ENCODE peak calls at places on chromosome 11, in ten cellular contexts. X is substantia nigra, K is A549, U is Panc1, S is colonic mucosa, M is left ventricle myocardium inferior, A is GM23248, R is heart right ventricle, G is PC-3, I is IMR-90. P is an unnamed sample.

GRCh38 chr11:68749061-68749491 is 2.2 kb downstream of the TESMIN start:
- DNase-seq in M (no peak), G (no peak), U (no peak), X (no peak), S (no peak), I (peak; percentile 4), R (no peak), K (no peak), A (no peak), P (no peak)

GRCh38 chr11:28767574-28767973 is 659.4 kb downstream of the METTL15 start:
- DNase-seq in K (peak; percentile 40), I (peak; percentile 59), U (no peak), S (no peak), G (peak; percentile 41), X (no peak), A (peak; percentile 32), R (no peak), M (no peak), P (no peak)

GRCh38 chr11:107011977-107012376 is 6.3 kb downstream of the GUCY1A2 start:
- DNase-seq in K (no peak), M (no peak), I (no peak), R (no peak), G (peak; percentile 67), X (no peak), U (no peak), A (peak; percentile 56), S (no peak), P (no peak)

GRCh38 chr11:69442012-69442806 is 39.3 kb upstream of the LINC01488 start:
- DNase-seq in K (no peak), G (peak; percentile 94), R (no peak), U (no peak), S (no peak), M (no peak), X (no peak), A (peak; percentile 68), I (no peak), P (no peak)

GRCh38 chr11:57407521-57407920 is 17.1 kb upstream of the PRG2 start:
- DNase-seq in X (no peak), R (no peak), S (no peak), M (no peak), U (no peak), A (no peak), I (no peak), G (no peak), K (no peak), P (no peak)

GRCh38 chr11:124174001-124174400 is 9.1 kb upstream of the OR10D3 start:
- DNase-seq in U (no peak), S (no peak), K (peak; percentile 58), M (no peak), A (peak; percentile 77), I (peak; percentile 64), X (no peak), G (peak; percentile 78), R (no peak), P (peak; percentile 8)

GRCh38 chr11:106925245-106925644 is 93.0 kb downstream of the GUCY1A2 start:
- DNase-seq in A (peak; percentile 73), X (no peak), U (no peak), R (no peak), M (no peak), K (no peak), G (no peak), S (no peak), I (no peak), P (no peak)

GRCh38 chr11:62419560-62420342 is 918 bp downstream of the SCGB1A1 start:
- DNase-seq in M (no peak), I (peak; percentile 15), X (no peak), R (no peak), G (no peak), A (no peak), U (no peak), K (no peak), S (no peak), P (no peak)

GRCh38 chr11:123194308-123195181 is 503 bp downstream of the CLMP start:
- DNase-seq in A (peak; percentile 70), R (no peak), U (no peak), X (no peak), I (peak; percentile 48), K (no peak), M (no peak), S (no peak), G (peak; percentile 70), P (no peak)

GRCh38 chr11:132576706-132577105 is 955.6 kb downstream of the OPCML start:
- DNase-seq in S (no peak), A (peak; percentile 94), X (no peak), R (no peak), G (no peak), I (peak; percentile 97), M (no peak), K (peak; percentile 11), U (no peak), P (no peak)

GRCh38 chr11:28384418-28384817 is 276.2 kb downstream of the METTL15 start:
- DNase-seq in G (peak; percentile 67), S (no peak), X (no peak), M (no peak), A (peak; percentile 94), R (no peak), U (no peak), I (peak; percentile 99), K (peak; percentile 5), P (peak; percentile 70)

GRCh38 chr11:122081073-122081472 is 34.9 kb downstream of the BLID start:
- DNase-seq in A (peak; percentile 60), R (no peak), S (no peak), U (no peak), G (no peak), K (no peak), M (no peak), I (peak; percentile 15), X (no peak), P (no peak)

GRCh38 chr11:72007089-72007476 is 8.4 kb downstream of the IL18BP start:
- DNase-seq in U (no peak), K (no peak), G (no peak), A (no peak), X (no peak), S (no peak), I (no peak), R (no peak), M (no peak), P (no peak)

GRCh38 chr11:72010529-72011233 is 12.0 kb downstream of the IL18BP start:
- DNase-seq in S (no peak), R (no peak), M (no peak), G (no peak), X (no peak), A (no peak), U (no peak), K (no peak), I (no peak), P (no peak)

GRCh38 chr11:72009156-72009555 is 10.4 kb downstream of the IL18BP start:
- DNase-seq in X (no peak), M (no peak), A (no peak), G (no peak), R (no peak), K (no peak), I (no peak), U (no peak), S (no peak), P (no peak)

GRCh38 chr11:72007587-72007986 is 8.9 kb downstream of the IL18BP start:
- DNase-seq in R (no peak), K (no peak), G (no peak), U (no peak), A (no peak), M (no peak), X (no peak), I (no peak), S (no peak), P (no peak)

DNA sequence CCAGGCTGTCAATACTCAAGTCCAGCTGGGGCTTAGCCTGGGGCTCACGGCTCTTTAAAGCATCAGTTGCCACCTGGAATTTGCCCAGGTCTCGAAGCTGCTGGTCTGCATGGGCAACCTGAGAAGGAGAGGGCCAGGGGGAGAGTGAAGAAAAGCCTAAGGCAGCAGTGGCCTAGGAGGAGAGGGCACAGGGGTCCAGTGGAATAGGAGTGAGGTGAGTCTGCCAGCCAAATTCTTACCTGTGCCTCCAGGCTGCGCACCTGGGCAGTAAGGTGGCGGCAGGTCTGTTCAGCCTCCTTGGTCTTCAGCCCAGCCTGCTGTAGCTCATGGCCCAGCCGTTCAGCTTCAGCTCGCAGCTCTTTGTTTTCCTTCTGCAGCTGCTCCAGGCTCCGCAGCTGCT is 10.0 kb downstream of the IL18BP start:
- DNase-seq in S (no peak), X (no peak), A (no peak), K (no peak), U (no peak), I (no peak), M (no peak), G (no peak), R (no peak), P (no peak)
- H3K27ac ChIP-seq in S (no peak overlapping the region), X (no peak overlapping the region), A (no peak overlapping the region), K (no peak overlapping the region), U (no peak overlapping the region), I (no peak overlapping the region), M (no peak overlapping the region), G (no peak overlapping the region), R (no peak overlapping the region), P (no peak overlapping the region)

DNA sequence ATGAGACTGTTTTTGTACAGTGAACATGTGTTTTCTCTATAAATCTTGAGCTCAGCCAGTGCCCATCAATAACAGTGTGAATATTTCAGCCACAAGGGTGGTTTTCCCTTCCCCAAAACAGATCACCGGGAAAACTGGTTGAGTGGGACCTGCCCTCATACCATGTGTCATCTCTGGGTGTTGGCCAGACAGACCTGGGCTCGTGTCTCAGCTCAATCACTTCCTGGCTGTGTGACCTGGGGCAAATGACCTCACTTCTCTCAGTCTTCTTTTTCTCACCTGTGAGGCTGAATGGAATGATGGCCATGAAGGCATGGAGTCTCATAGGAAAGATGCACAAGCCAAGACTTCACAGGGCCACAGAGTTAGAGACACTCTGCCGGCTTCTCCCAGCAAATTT is 74.7 kb downstream of the COMMD9 start:
- DNase-seq in K (no peak), R (no peak), U (no peak), A (no peak), I (no peak), X (no peak), G (peak; percentile 89), S (no peak), M (no peak), P (peak; percentile 79)
- H3K27ac ChIP-seq in K (no peak overlapping the region), R (no peak overlapping the region), U (no peak overlapping the region), A (no peak overlapping the region), I (no peak overlapping the region), X (no peak overlapping the region), G (no peak overlapping the region), S (no peak overlapping the region), M (no peak overlapping the region), P (peak overlapping the region; percentile 49)

GRCh38 chr11:93736129-93736528 is 5.2 kb downstream of the TAF1D start:
- DNase-seq in R (no peak), G (no peak), K (no peak), I (peak; percentile 63), A (peak; percentile 43), U (no peak), X (no peak), M (no peak), S (no peak), P (no peak)
- H3K27ac ChIP-seq in R (no peak overlapping the region), G (no peak overlapping the region), K (no peak overlapping the region), I (no peak overlapping the region), A (peak overlapping the region; percentile 33), U (peak overlapping the region; percentile 48), X (no peak overlapping the region), M (no peak overlapping the region), S (no peak overlapping the region), P (peak overlapping the region; percentile 95)

GRCh38 chr11:42526366-42526765 is 785.4 kb upstream of the API5 start:
- DNase-seq in M (no peak), R (no peak), S (no peak), I (no peak), U (no peak), X (no peak), G (no peak), K (no peak), A (no peak), P (no peak)

GRCh38 chr11:42524534-42525227 is 787.1 kb upstream of the API5 start:
- DNase-seq in S (peak; percentile 42), I (no peak), G (peak; percentile 77), U (peak; percentile 47), M (peak; percentile 12), R (no peak), K (peak; percentile 48), X (peak; percentile 30), A (peak; percentile 62), P (no peak)

GRCh38 chr11:42528471-42528870 is 783.3 kb upstream of the API5 start:
- DNase-seq in X (no peak), U (no peak), G (no peak), S (no peak), M (no peak), R (no peak), I (no peak), K (no peak), A (no peak), P (no peak)
- H3K27ac ChIP-seq in X (no peak overlapping the region), U (no peak overlapping the region), G (no peak overlapping the region), S (no peak overlapping the region), M (no peak overlapping the region), R (no peak overlapping the region), I (no peak overlapping the region), K (no peak overlapping the region), A (no peak overlapping the region), P (no peak overlapping the region)

P was measured in epithelial cell of prostate.